ENCODE peak calls at places on chromosome 10, in seven cellular contexts. One of them, this sample, is unnamed.
A peak's percentile ranks its signal among the peaks of the same experiment; 100 is the strongest.

GRCh38 chr10:126668505-126668904 is 2.0 kb downstream of the C10orf90 start:
- DNase-seq in AG08396: no peak
- DNase-seq in activated CD8-positive, alpha-beta memory T cell treated with anti-CD3 and anti-CD28 coated beads for 48 hours: no peak
- DNase-seq in Calu3: no peak
- DNase-seq in activated T-helper 1 cell treated with Interleukin-2 at 50 U/mL for 16 hours: no peak
- DNase-seq in stimulated activated CD8-positive, alpha-beta memory T cell treated with anti-CD3 and anti-CD28 coated beads, Interleukin-15, amount 100 ng/mL, for 1 hour: no peak
- DNase-seq in iris pigment epithelial cell: no peak
- DNase-seq in this sample: no peak

GRCh38 chr10:42974693-42975002 is 102.2 kb upstream of the RET start:
- DNase-seq in AG08396: no peak
- DNase-seq in activated CD8-positive, alpha-beta memory T cell treated with anti-CD3 and anti-CD28 coated beads for 48 hours: no peak
- DNase-seq in Calu3: no peak
- DNase-seq in activated T-helper 1 cell treated with Interleukin-2 at 50 U/mL for 16 hours: no peak
- DNase-seq in stimulated activated CD8-positive, alpha-beta memory T cell treated with anti-CD3 and anti-CD28 coated beads, Interleukin-15, amount 100 ng/mL, for 1 hour: no peak
- DNase-seq in iris pigment epithelial cell: no peak
- DNase-seq in this sample: no peak

GRCh38 chr10:42975558-42976352 is 101.1 kb upstream of the RET start:
- DNase-seq in AG08396: no peak
- DNase-seq in activated CD8-positive, alpha-beta memory T cell treated with anti-CD3 and anti-CD28 coated beads for 48 hours: no peak
- DNase-seq in Calu3: no peak
- DNase-seq in activated T-helper 1 cell treated with Interleukin-2 at 50 U/mL for 16 hours: no peak
- DNase-seq in stimulated activated CD8-positive, alpha-beta memory T cell treated with anti-CD3 and anti-CD28 coated beads, Interleukin-15, amount 100 ng/mL, for 1 hour: no peak
- DNase-seq in iris pigment epithelial cell: no peak
- DNase-seq in this sample: no peak

GRCh38 chr10:125158528-125159485 is 1.6 kb downstream of the CTBP2 start:
- DNase-seq in AG08396: peak; percentile 69
- DNase-seq in activated CD8-positive, alpha-beta memory T cell treated with anti-CD3 and anti-CD28 coated beads for 48 hours: no peak
- DNase-seq in Calu3: no peak
- DNase-seq in activated T-helper 1 cell treated with Interleukin-2 at 50 U/mL for 16 hours: no peak
- DNase-seq in stimulated activated CD8-positive, alpha-beta memory T cell treated with anti-CD3 and anti-CD28 coated beads, Interleukin-15, amount 100 ng/mL, for 1 hour: no peak
- DNase-seq in iris pigment epithelial cell: peak; percentile 47
- DNase-seq in this sample: no peak

GRCh38 chr10:29271877-29272276 is 17.0 kb upstream of the LYZL1 start:
- DNase-seq in AG08396: no peak
- DNase-seq in activated CD8-positive, alpha-beta memory T cell treated with anti-CD3 and anti-CD28 coated beads for 48 hours: no peak
- DNase-seq in Calu3: no peak
- DNase-seq in activated T-helper 1 cell treated with Interleukin-2 at 50 U/mL for 16 hours: no peak
- DNase-seq in stimulated activated CD8-positive, alpha-beta memory T cell treated with anti-CD3 and anti-CD28 coated beads, Interleukin-15, amount 100 ng/mL, for 1 hour: no peak
- DNase-seq in iris pigment epithelial cell: no peak
- DNase-seq in this sample: no peak

GRCh38 chr10:124737221-124737620 is 7.0 kb downstream of the FAM53B start:
- DNase-seq in AG08396: no peak
- DNase-seq in activated CD8-positive, alpha-beta memory T cell treated with anti-CD3 and anti-CD28 coated beads for 48 hours: no peak
- DNase-seq in Calu3: no peak
- DNase-seq in activated T-helper 1 cell treated with Interleukin-2 at 50 U/mL for 16 hours: no peak
- DNase-seq in stimulated activated CD8-positive, alpha-beta memory T cell treated with anti-CD3 and anti-CD28 coated beads, Interleukin-15, amount 100 ng/mL, for 1 hour: no peak
- DNase-seq in iris pigment epithelial cell: no peak
- DNase-seq in this sample: no peak

GRCh38 chr10:124696446-124697392 is 47.5 kb downstream of the FAM53B start:
- DNase-seq in AG08396: no peak
- DNase-seq in activated CD8-positive, alpha-beta memory T cell treated with anti-CD3 and anti-CD28 coated beads for 48 hours: no peak
- DNase-seq in Calu3: no peak
- DNase-seq in activated T-helper 1 cell treated with Interleukin-2 at 50 U/mL for 16 hours: no peak
- DNase-seq in stimulated activated CD8-positive, alpha-beta memory T cell treated with anti-CD3 and anti-CD28 coated beads, Interleukin-15, amount 100 ng/mL, for 1 hour: no peak
- DNase-seq in iris pigment epithelial cell: no peak
- DNase-seq in this sample: no peak

GRCh38 chr10:102384053-102384452 is 11.5 kb upstream of the NFKB2 start:
- DNase-seq in AG08396: no peak
- DNase-seq in activated CD8-positive, alpha-beta memory T cell treated with anti-CD3 and anti-CD28 coated beads for 48 hours: no peak
- DNase-seq in Calu3: no peak
- DNase-seq in activated T-helper 1 cell treated with Interleukin-2 at 50 U/mL for 16 hours: no peak
- DNase-seq in stimulated activated CD8-positive, alpha-beta memory T cell treated with anti-CD3 and anti-CD28 coated beads, Interleukin-15, amount 100 ng/mL, for 1 hour: no peak
- DNase-seq in iris pigment epithelial cell: no peak
- DNase-seq in this sample: no peak

GRCh38 chr10:47402681-47403301 is 18.7 kb upstream of the ZNF488 start:
- DNase-seq in AG08396: peak; percentile 75
- DNase-seq in activated CD8-positive, alpha-beta memory T cell treated with anti-CD3 and anti-CD28 coated beads for 48 hours: no peak
- DNase-seq in Calu3: peak; percentile 72
- DNase-seq in activated T-helper 1 cell treated with Interleukin-2 at 50 U/mL for 16 hours: no peak
- DNase-seq in stimulated activated CD8-positive, alpha-beta memory T cell treated with anti-CD3 and anti-CD28 coated beads, Interleukin-15, amount 100 ng/mL, for 1 hour: no peak
- DNase-seq in iris pigment epithelial cell: peak; percentile 78
- DNase-seq in this sample: no peak

GRCh38 chr10:29623797-29624196 is 11.0 kb downstream of the SVIL start:
- DNase-seq in AG08396: no peak
- DNase-seq in activated CD8-positive, alpha-beta memory T cell treated with anti-CD3 and anti-CD28 coated beads for 48 hours: no peak
- DNase-seq in Calu3: no peak
- DNase-seq in activated T-helper 1 cell treated with Interleukin-2 at 50 U/mL for 16 hours: no peak
- DNase-seq in stimulated activated CD8-positive, alpha-beta memory T cell treated with anti-CD3 and anti-CD28 coated beads, Interleukin-15, amount 100 ng/mL, for 1 hour: no peak
- DNase-seq in iris pigment epithelial cell: peak; percentile 52
- DNase-seq in this sample: no peak

GRCh38 chr10:49594594-49594993 is 15.5 kb upstream of the SLC18A3 start:
- DNase-seq in AG08396: peak; percentile 80
- DNase-seq in activated CD8-positive, alpha-beta memory T cell treated with anti-CD3 and anti-CD28 coated beads for 48 hours: no peak
- DNase-seq in Calu3: peak; percentile 67
- DNase-seq in activated T-helper 1 cell treated with Interleukin-2 at 50 U/mL for 16 hours: no peak
- DNase-seq in stimulated activated CD8-positive, alpha-beta memory T cell treated with anti-CD3 and anti-CD28 coated beads, Interleukin-15, amount 100 ng/mL, for 1 hour: no peak
- DNase-seq in iris pigment epithelial cell: peak; percentile 64
- DNase-seq in this sample: no peak

GRCh38 chr10:69657866-69658265 is 27.8 kb downstream of the FAM241B start:
- DNase-seq in AG08396: no peak
- DNase-seq in activated CD8-positive, alpha-beta memory T cell treated with anti-CD3 and anti-CD28 coated beads for 48 hours: no peak
- DNase-seq in Calu3: no peak
- DNase-seq in activated T-helper 1 cell treated with Interleukin-2 at 50 U/mL for 16 hours: no peak
- DNase-seq in stimulated activated CD8-positive, alpha-beta memory T cell treated with anti-CD3 and anti-CD28 coated beads, Interleukin-15, amount 100 ng/mL, for 1 hour: no peak
- DNase-seq in iris pigment epithelial cell: no peak
- DNase-seq in this sample: no peak

GRCh38 chr10:113007821-113008220 is 57.8 kb downstream of the TCF7L2 start:
- DNase-seq in AG08396: peak; percentile 48
- DNase-seq in activated CD8-positive, alpha-beta memory T cell treated with anti-CD3 and anti-CD28 coated beads for 48 hours: no peak
- DNase-seq in Calu3: no peak
- DNase-seq in activated T-helper 1 cell treated with Interleukin-2 at 50 U/mL for 16 hours: no peak
- DNase-seq in stimulated activated CD8-positive, alpha-beta memory T cell treated with anti-CD3 and anti-CD28 coated beads, Interleukin-15, amount 100 ng/mL, for 1 hour: no peak
- DNase-seq in iris pigment epithelial cell: no peak
- DNase-seq in this sample: no peak

GRCh38 chr10:6269953-6270867 is 67.5 kb downstream of the PFKFB3 start:
- DNase-seq in AG08396: no peak
- DNase-seq in activated CD8-positive, alpha-beta memory T cell treated with anti-CD3 and anti-CD28 coated beads for 48 hours: peak; percentile 61
- DNase-seq in Calu3: no peak
- DNase-seq in activated T-helper 1 cell treated with Interleukin-2 at 50 U/mL for 16 hours: peak; percentile 51
- DNase-seq in stimulated activated CD8-positive, alpha-beta memory T cell treated with anti-CD3 and anti-CD28 coated beads, Interleukin-15, amount 100 ng/mL, for 1 hour: peak; percentile 34
- DNase-seq in iris pigment epithelial cell: peak; percentile 38
- DNase-seq in this sample: peak; percentile 56

GRCh38 chr10:129400426-129400825 is 66.6 kb upstream of the MGMT start:
- DNase-seq in AG08396: no peak
- DNase-seq in activated CD8-positive, alpha-beta memory T cell treated with anti-CD3 and anti-CD28 coated beads for 48 hours: no peak
- DNase-seq in Calu3: no peak
- DNase-seq in activated T-helper 1 cell treated with Interleukin-2 at 50 U/mL for 16 hours: no peak
- DNase-seq in stimulated activated CD8-positive, alpha-beta memory T cell treated with anti-CD3 and anti-CD28 coated beads, Interleukin-15, amount 100 ng/mL, for 1 hour: no peak
- DNase-seq in iris pigment epithelial cell: no peak
- DNase-seq in this sample: no peak

GRCh38 chr10:94314913-94315545 is 47.7 kb downstream of the NOC3L start:
- DNase-seq in AG08396: no peak
- DNase-seq in activated CD8-positive, alpha-beta memory T cell treated with anti-CD3 and anti-CD28 coated beads for 48 hours: no peak
- DNase-seq in Calu3: no peak
- DNase-seq in activated T-helper 1 cell treated with Interleukin-2 at 50 U/mL for 16 hours: no peak
- DNase-seq in stimulated activated CD8-positive, alpha-beta memory T cell treated with anti-CD3 and anti-CD28 coated beads, Interleukin-15, amount 100 ng/mL, for 1 hour: no peak
- DNase-seq in iris pigment epithelial cell: peak; percentile 81
- DNase-seq in this sample: no peak

GRCh38 chr10:62640386-62640785 is 164.1 kb upstream of the ADO start:
- DNase-seq in AG08396: no peak
- DNase-seq in activated CD8-positive, alpha-beta memory T cell treated with anti-CD3 and anti-CD28 coated beads for 48 hours: no peak
- DNase-seq in Calu3: peak; percentile 6
- DNase-seq in activated T-helper 1 cell treated with Interleukin-2 at 50 U/mL for 16 hours: no peak
- DNase-seq in stimulated activated CD8-positive, alpha-beta memory T cell treated with anti-CD3 and anti-CD28 coated beads, Interleukin-15, amount 100 ng/mL, for 1 hour: no peak
- DNase-seq in iris pigment epithelial cell: no peak
- DNase-seq in this sample: no peak

GRCh38 chr10:131726460-131726861 is 174.3 kb upstream of the PPP2R2D start:
- DNase-seq in AG08396: no peak
- DNase-seq in activated CD8-positive, alpha-beta memory T cell treated with anti-CD3 and anti-CD28 coated beads for 48 hours: no peak
- DNase-seq in Calu3: no peak
- DNase-seq in activated T-helper 1 cell treated with Interleukin-2 at 50 U/mL for 16 hours: no peak
- DNase-seq in stimulated activated CD8-positive, alpha-beta memory T cell treated with anti-CD3 and anti-CD28 coated beads, Interleukin-15, amount 100 ng/mL, for 1 hour: no peak
- DNase-seq in iris pigment epithelial cell: no peak
- DNase-seq in this sample: no peak

GRCh38 chr10:77321868-77322267 is 315.7 kb downstream of the KCNMA1 start:
- DNase-seq in AG08396: no peak
- DNase-seq in activated CD8-positive, alpha-beta memory T cell treated with anti-CD3 and anti-CD28 coated beads for 48 hours: no peak
- DNase-seq in Calu3: no peak
- DNase-seq in activated T-helper 1 cell treated with Interleukin-2 at 50 U/mL for 16 hours: no peak
- DNase-seq in stimulated activated CD8-positive, alpha-beta memory T cell treated with anti-CD3 and anti-CD28 coated beads, Interleukin-15, amount 100 ng/mL, for 1 hour: no peak
- DNase-seq in iris pigment epithelial cell: no peak
- DNase-seq in this sample: no peak

GRCh38 chr10:9613338-9613737 is 1404.3 kb upstream of the CELF2 start:
- DNase-seq in AG08396: no peak
- DNase-seq in activated CD8-positive, alpha-beta memory T cell treated with anti-CD3 and anti-CD28 coated beads for 48 hours: no peak
- DNase-seq in Calu3: no peak
- DNase-seq in activated T-helper 1 cell treated with Interleukin-2 at 50 U/mL for 16 hours: no peak
- DNase-seq in stimulated activated CD8-positive, alpha-beta memory T cell treated with anti-CD3 and anti-CD28 coated beads, Interleukin-15, amount 100 ng/mL, for 1 hour: no peak
- DNase-seq in iris pigment epithelial cell: peak; percentile 58
- DNase-seq in this sample: no peak

GRCh38 chr10:16521311-16522016 is at the start of gene C1QL3:
- DNase-seq in AG08396: peak; percentile 34
- DNase-seq in activated CD8-positive, alpha-beta memory T cell treated with anti-CD3 and anti-CD28 coated beads for 48 hours: no peak
- DNase-seq in Calu3: peak; percentile 18
- DNase-seq in activated T-helper 1 cell treated with Interleukin-2 at 50 U/mL for 16 hours: no peak
- DNase-seq in stimulated activated CD8-positive, alpha-beta memory T cell treated with anti-CD3 and anti-CD28 coated beads, Interleukin-15, amount 100 ng/mL, for 1 hour: no peak
- DNase-seq in iris pigment epithelial cell: peak; percentile 51
- DNase-seq in this sample: no peak

GRCh38 chr10:47195274-47195885 is 104.6 kb upstream of the GDF10 start:
- DNase-seq in AG08396: no peak
- DNase-seq in activated CD8-positive, alpha-beta memory T cell treated with anti-CD3 and anti-CD28 coated beads for 48 hours: no peak
- DNase-seq in Calu3: no peak
- DNase-seq in activated T-helper 1 cell treated with Interleukin-2 at 50 U/mL for 16 hours: no peak
- DNase-seq in stimulated activated CD8-positive, alpha-beta memory T cell treated with anti-CD3 and anti-CD28 coated beads, Interleukin-15, amount 100 ng/mL, for 1 hour: no peak
- DNase-seq in iris pigment epithelial cell: no peak
- DNase-seq in this sample: no peak

GRCh38 chr10:3119796-3120459 is 52.6 kb downstream of the PFKP start:
- DNase-seq in AG08396: peak; percentile 76
- DNase-seq in activated CD8-positive, alpha-beta memory T cell treated with anti-CD3 and anti-CD28 coated beads for 48 hours: no peak
- DNase-seq in Calu3: peak; percentile 30
- DNase-seq in activated T-helper 1 cell treated with Interleukin-2 at 50 U/mL for 16 hours: no peak
- DNase-seq in stimulated activated CD8-positive, alpha-beta memory T cell treated with anti-CD3 and anti-CD28 coated beads, Interleukin-15, amount 100 ng/mL, for 1 hour: no peak
- DNase-seq in iris pigment epithelial cell: peak; percentile 42
- DNase-seq in this sample: no peak

GRCh38 chr10:119742988-119743646 is 17.3 kb downstream of the INPP5F start:
- DNase-seq in AG08396: peak; percentile 23
- DNase-seq in activated CD8-positive, alpha-beta memory T cell treated with anti-CD3 and anti-CD28 coated beads for 48 hours: no peak
- DNase-seq in Calu3: no peak
- DNase-seq in activated T-helper 1 cell treated with Interleukin-2 at 50 U/mL for 16 hours: no peak
- DNase-seq in stimulated activated CD8-positive, alpha-beta memory T cell treated with anti-CD3 and anti-CD28 coated beads, Interleukin-15, amount 100 ng/mL, for 1 hour: no peak
- DNase-seq in iris pigment epithelial cell: peak; percentile 49
- DNase-seq in this sample: no peak

GRCh38 chr10:94069884-94070283 is 76.2 kb downstream of the PLCE1 start:
- DNase-seq in AG08396: no peak
- DNase-seq in activated CD8-positive, alpha-beta memory T cell treated with anti-CD3 and anti-CD28 coated beads for 48 hours: no peak
- DNase-seq in Calu3: no peak
- DNase-seq in activated T-helper 1 cell treated with Interleukin-2 at 50 U/mL for 16 hours: no peak
- DNase-seq in stimulated activated CD8-positive, alpha-beta memory T cell treated with anti-CD3 and anti-CD28 coated beads, Interleukin-15, amount 100 ng/mL, for 1 hour: no peak
- DNase-seq in iris pigment epithelial cell: no peak
- DNase-seq in this sample: no peak

GRCh38 chr10:11149499-11149898 is 131.8 kb downstream of the CELF2 start:
- DNase-seq in AG08396: no peak
- DNase-seq in activated CD8-positive, alpha-beta memory T cell treated with anti-CD3 and anti-CD28 coated beads for 48 hours: no peak
- DNase-seq in Calu3: no peak
- DNase-seq in activated T-helper 1 cell treated with Interleukin-2 at 50 U/mL for 16 hours: no peak
- DNase-seq in stimulated activated CD8-positive, alpha-beta memory T cell treated with anti-CD3 and anti-CD28 coated beads, Interleukin-15, amount 100 ng/mL, for 1 hour: no peak
- DNase-seq in iris pigment epithelial cell: no peak
- DNase-seq in this sample: no peak

GRCh38 chr10:24722131-24722675 is 1.5 kb downstream of the ARHGAP21 start:
- DNase-seq in AG08396: no peak
- DNase-seq in activated CD8-positive, alpha-beta memory T cell treated with anti-CD3 and anti-CD28 coated beads for 48 hours: no peak
- DNase-seq in Calu3: no peak
- DNase-seq in activated T-helper 1 cell treated with Interleukin-2 at 50 U/mL for 16 hours: no peak
- DNase-seq in stimulated activated CD8-positive, alpha-beta memory T cell treated with anti-CD3 and anti-CD28 coated beads, Interleukin-15, amount 100 ng/mL, for 1 hour: no peak
- DNase-seq in iris pigment epithelial cell: peak; percentile 41
- DNase-seq in this sample: no peak

GRCh38 chr10:98373691-98374090 is 41.3 kb downstream of the PYROXD2 start:
- DNase-seq in AG08396: no peak
- DNase-seq in activated CD8-positive, alpha-beta memory T cell treated with anti-CD3 and anti-CD28 coated beads for 48 hours: no peak
- DNase-seq in Calu3: no peak
- DNase-seq in activated T-helper 1 cell treated with Interleukin-2 at 50 U/mL for 16 hours: no peak
- DNase-seq in stimulated activated CD8-positive, alpha-beta memory T cell treated with anti-CD3 and anti-CD28 coated beads, Interleukin-15, amount 100 ng/mL, for 1 hour: no peak
- DNase-seq in iris pigment epithelial cell: no peak
- DNase-seq in this sample: no peak

GRCh38 chr10:71999360-72000072 is 35.3 kb downstream of the CHST3 start:
- DNase-seq in AG08396: peak; percentile 62
- DNase-seq in activated CD8-positive, alpha-beta memory T cell treated with anti-CD3 and anti-CD28 coated beads for 48 hours: no peak
- DNase-seq in Calu3: no peak
- DNase-seq in activated T-helper 1 cell treated with Interleukin-2 at 50 U/mL for 16 hours: no peak
- DNase-seq in stimulated activated CD8-positive, alpha-beta memory T cell treated with anti-CD3 and anti-CD28 coated beads, Interleukin-15, amount 100 ng/mL, for 1 hour: no peak
- DNase-seq in iris pigment epithelial cell: peak; percentile 74
- DNase-seq in this sample: no peak

GRCh38 chr10:43926371-43926770 is 277.7 kb upstream of the ZNF32 start:
- DNase-seq in AG08396: no peak
- DNase-seq in activated CD8-positive, alpha-beta memory T cell treated with anti-CD3 and anti-CD28 coated beads for 48 hours: no peak
- DNase-seq in Calu3: no peak
- DNase-seq in activated T-helper 1 cell treated with Interleukin-2 at 50 U/mL for 16 hours: no peak
- DNase-seq in stimulated activated CD8-positive, alpha-beta memory T cell treated with anti-CD3 and anti-CD28 coated beads, Interleukin-15, amount 100 ng/mL, for 1 hour: no peak
- DNase-seq in iris pigment epithelial cell: no peak
- DNase-seq in this sample: no peak

GRCh38 chr10:91805110-91805825 is 7.0 kb downstream of the TNKS2 start:
- DNase-seq in AG08396: no peak
- DNase-seq in activated CD8-positive, alpha-beta memory T cell treated with anti-CD3 and anti-CD28 coated beads for 48 hours: no peak
- DNase-seq in Calu3: no peak
- DNase-seq in activated T-helper 1 cell treated with Interleukin-2 at 50 U/mL for 16 hours: no peak
- DNase-seq in stimulated activated CD8-positive, alpha-beta memory T cell treated with anti-CD3 and anti-CD28 coated beads, Interleukin-15, amount 100 ng/mL, for 1 hour: no peak
- DNase-seq in iris pigment epithelial cell: peak; percentile 26
- DNase-seq in this sample: no peak

GRCh38 chr10:22148956-22149355 is 68.9 kb downstream of the EBLN1 start:
- DNase-seq in AG08396: no peak
- DNase-seq in activated CD8-positive, alpha-beta memory T cell treated with anti-CD3 and anti-CD28 coated beads for 48 hours: no peak
- DNase-seq in Calu3: no peak
- DNase-seq in activated T-helper 1 cell treated with Interleukin-2 at 50 U/mL for 16 hours: no peak
- DNase-seq in stimulated activated CD8-positive, alpha-beta memory T cell treated with anti-CD3 and anti-CD28 coated beads, Interleukin-15, amount 100 ng/mL, for 1 hour: no peak
- DNase-seq in iris pigment epithelial cell: peak; percentile 32
- DNase-seq in this sample: no peak

GRCh38 chr10:79184141-79184625 is 115.4 kb downstream of the ZMIZ1 start:
- DNase-seq in AG08396: peak; percentile 77
- DNase-seq in activated CD8-positive, alpha-beta memory T cell treated with anti-CD3 and anti-CD28 coated beads for 48 hours: no peak
- DNase-seq in Calu3: peak; percentile 86
- DNase-seq in activated T-helper 1 cell treated with Interleukin-2 at 50 U/mL for 16 hours: no peak
- DNase-seq in stimulated activated CD8-positive, alpha-beta memory T cell treated with anti-CD3 and anti-CD28 coated beads, Interleukin-15, amount 100 ng/mL, for 1 hour: no peak
- DNase-seq in iris pigment epithelial cell: peak; percentile 78
- DNase-seq in this sample: no peak

GRCh38 chr10:13791483-13791882 is 204.7 kb downstream of the PRPF18 start:
- DNase-seq in AG08396: no peak
- DNase-seq in activated CD8-positive, alpha-beta memory T cell treated with anti-CD3 and anti-CD28 coated beads for 48 hours: no peak
- DNase-seq in Calu3: no peak
- DNase-seq in activated T-helper 1 cell treated with Interleukin-2 at 50 U/mL for 16 hours: no peak
- DNase-seq in stimulated activated CD8-positive, alpha-beta memory T cell treated with anti-CD3 and anti-CD28 coated beads, Interleukin-15, amount 100 ng/mL, for 1 hour: no peak
- DNase-seq in iris pigment epithelial cell: no peak
- DNase-seq in this sample: no peak

GRCh38 chr10:3829193-3830050 is 44.4 kb upstream of the KLF6 start:
- DNase-seq in AG08396: no peak
- DNase-seq in activated CD8-positive, alpha-beta memory T cell treated with anti-CD3 and anti-CD28 coated beads for 48 hours: no peak
- DNase-seq in Calu3: no peak
- DNase-seq in activated T-helper 1 cell treated with Interleukin-2 at 50 U/mL for 16 hours: no peak
- DNase-seq in stimulated activated CD8-positive, alpha-beta memory T cell treated with anti-CD3 and anti-CD28 coated beads, Interleukin-15, amount 100 ng/mL, for 1 hour: no peak
- DNase-seq in iris pigment epithelial cell: peak; percentile 15
- DNase-seq in this sample: no peak

This sample was measured in CD4-positive, alpha-beta T cell.